ENCODE peak calls at places on chromosomes 11 and 22, in seven cellular contexts. M, Y, N, A, Q, P and B are unnamed samples.

GRCh38 chr11:73404048-73404447 is 27.8 kb downstream of the RELT start:
- DNase-seq in M (peak), Y (peak), N (peak), A (peak), Q (peak), P (no peak), B (peak)

GRCh38 chr11:11407738-11408084 is 54.7 kb upstream of the CSNK2A3 start:
- DNase-seq in M (no peak), Y (no peak), N (no peak), A (no peak), Q (no peak), P (no peak), B (no peak)

GRCh38 chr11:93169950-93170561 is 27.7 kb downstream of the SLC36A4 start:
- DNase-seq in M (peak), Y (peak), N (peak), A (peak), Q (peak), P (no peak), B (peak)

GRCh38 chr22:26674211-26675190 is 17.1 kb downstream of the MIAT start:
- DNase-seq in M (no peak), Y (no peak), N (no peak), A (no peak), Q (peak), P (no peak), B (no peak)

GRCh38 chr11:77446911-77447629 is 26.8 kb downstream of the PAK1 start:
- DNase-seq in M (no peak), Y (no peak), N (no peak), A (no peak), Q (peak), P (no peak), B (no peak)

GRCh38 chr11:57485217-57486007 is 25.1 kb downstream of the RTN4RL2 start:
- DNase-seq in M (peak), Y (no peak), N (no peak), A (no peak), Q (no peak), P (no peak), B (no peak)

GRCh38 chr11:35141538-35141937 is 2.6 kb downstream of the CD44 start:
- DNase-seq in M (no peak), Y (peak), N (no peak), A (no peak), Q (no peak), P (no peak), B (no peak)

GRCh38 chr11:111414936-111415335 is 35.9 kb upstream of the POU2AF1 start:
- DNase-seq in M (no peak), Y (no peak), N (no peak), A (no peak), Q (no peak), P (no peak), B (no peak)

GRCh38 chr11:71373791-71374454 is 74.3 kb downstream of the DHCR7 start:
- DNase-seq in M (no peak), Y (no peak), N (no peak), A (no peak), Q (no peak), P (no peak), B (no peak)

GRCh38 chr22:19884161-19884953 is 29.7 kb upstream of the GNB1L start:
- DNase-seq in M (no peak), Y (no peak), N (no peak), A (no peak), Q (no peak), P (no peak), B (no peak)

GRCh38 chr11:14499560-14500180 is at the start of gene COPB1:
- DNase-seq in M (peak), Y (peak), N (peak), A (peak), Q (peak), P (peak), B (peak)

GRCh38 chr11:134858783-134859480 is 446.9 kb upstream of the B3GAT1 start:
- DNase-seq in M (no peak), Y (no peak), N (no peak), A (no peak), Q (no peak), P (no peak), B (no peak)

GRCh38 chr11:64745523-64746328 is 1.8 kb upstream of the RASGRP2 start:
- DNase-seq in M (peak), Y (peak), N (no peak), A (peak), Q (no peak), P (peak), B (peak)

GRCh38 chr11:131807876-131808275 is 437.5 kb downstream of the NTM start:
- DNase-seq in M (no peak), Y (no peak), N (no peak), A (no peak), Q (peak), P (no peak), B (no peak)

GRCh38 chr22:43862074-43862881 is at the start of gene SULT4A1:
- DNase-seq in M (peak), Y (peak), N (peak), A (peak), Q (peak), P (peak), B (peak)

GRCh38 chr11:2525166-2525861 is 80.5 kb downstream of the KCNQ1 start:
- DNase-seq in M (no peak), Y (no peak), N (no peak), A (no peak), Q (no peak), P (no peak), B (no peak)

GRCh38 chr11:117932987-117933386 is 3.8 kb upstream of the TMPRSS13 start:
- DNase-seq in M (no peak), Y (no peak), N (no peak), A (no peak), Q (no peak), P (no peak), B (no peak)

GRCh38 chr11:114060402-114061052 is 1.0 kb downstream of the ZBTB16 start:
- DNase-seq in M (no peak), Y (peak), N (no peak), A (no peak), Q (peak), P (peak), B (peak)

GRCh38 chr22:23029521-23030228 is 40.6 kb upstream of the GNAZ start:
- DNase-seq in M (no peak), Y (no peak), N (no peak), A (no peak), Q (no peak), P (no peak), B (peak)

GRCh38 chr22:42990131-42990838 is 24.7 kb downstream of the PACSIN2 start:
- DNase-seq in M (peak), Y (peak), N (no peak), A (peak), Q (peak), P (no peak), B (peak)

GRCh38 chr11:119752946-119753345 is 23.9 kb upstream of the NECTIN1 start:
- DNase-seq in M (no peak), Y (no peak), N (no peak), A (no peak), Q (no peak), P (no peak), B (no peak)

GRCh38 chr11:119750056-119750455 is 21.1 kb upstream of the NECTIN1 start:
- DNase-seq in M (no peak), Y (no peak), N (no peak), A (no peak), Q (no peak), P (no peak), B (no peak)

GRCh38 chr11:119752324-119752723 is 23.3 kb upstream of the NECTIN1 start:
- DNase-seq in M (no peak), Y (no peak), N (no peak), A (no peak), Q (peak), P (no peak), B (no peak)

GRCh38 chr11:119749006-119749565 is 20.1 kb upstream of the NECTIN1 start:
- DNase-seq in M (no peak), Y (no peak), N (no peak), A (no peak), Q (no peak), P (no peak), B (no peak)

GRCh38 chr11:119751281-119752060 is 22.5 kb upstream of the NECTIN1 start:
- DNase-seq in M (no peak), Y (no peak), N (no peak), A (no peak), Q (peak), P (no peak), B (no peak)
- H3K4me2 ChIP-seq in M (no peak), Y (no peak), N (no peak), A (no peak), Q (no peak), P (no peak), B (no peak)

DNA sequence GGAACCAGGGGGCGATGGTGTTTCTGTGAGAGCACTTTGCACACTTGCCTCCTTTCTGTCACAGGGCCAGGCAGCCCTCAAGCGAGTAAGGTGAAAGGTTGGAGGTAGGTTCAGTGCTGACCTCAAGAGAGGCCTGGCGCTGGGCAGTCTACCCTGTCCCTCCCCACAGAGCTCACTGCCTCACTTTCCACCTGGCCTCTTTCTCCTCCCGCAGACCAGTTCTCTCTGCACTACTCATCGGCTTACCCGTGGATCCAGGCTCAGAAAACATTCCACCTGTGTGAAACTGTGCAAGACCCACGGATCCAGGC is 16.8 kb downstream of the APOL5 start:
- DNase-seq in M (no peak), Y (no peak), N (no peak), A (no peak), Q (no peak), P (no peak), B (no peak)
- H3K9ac ChIP-seq in M (no peak), Y (no peak), N (no peak), A (no peak), Q (no peak), P (no peak), B (no peak)

GRCh38 chr11:26904114-26904513 is 89.8 kb upstream of the FIBIN start:
- DNase-seq in M (no peak), Y (no peak), N (no peak), A (no peak), Q (no peak), P (no peak), B (peak)
- H3K4me2 ChIP-seq in M (no peak), Y (no peak), N (no peak), A (no peak), Q (no peak), P (no peak), B (peak)

GRCh38 chr11:34074391-34074790 is 22.9 kb downstream of the CAPRIN1 start:
- DNase-seq in M (no peak), Y (no peak), N (no peak), A (no peak), Q (no peak), P (no peak), B (no peak)
- H3K9ac ChIP-seq in M (no peak), Y (no peak), N (peak), A (no peak), Q (no peak), P (no peak), B (no peak)

DNA sequence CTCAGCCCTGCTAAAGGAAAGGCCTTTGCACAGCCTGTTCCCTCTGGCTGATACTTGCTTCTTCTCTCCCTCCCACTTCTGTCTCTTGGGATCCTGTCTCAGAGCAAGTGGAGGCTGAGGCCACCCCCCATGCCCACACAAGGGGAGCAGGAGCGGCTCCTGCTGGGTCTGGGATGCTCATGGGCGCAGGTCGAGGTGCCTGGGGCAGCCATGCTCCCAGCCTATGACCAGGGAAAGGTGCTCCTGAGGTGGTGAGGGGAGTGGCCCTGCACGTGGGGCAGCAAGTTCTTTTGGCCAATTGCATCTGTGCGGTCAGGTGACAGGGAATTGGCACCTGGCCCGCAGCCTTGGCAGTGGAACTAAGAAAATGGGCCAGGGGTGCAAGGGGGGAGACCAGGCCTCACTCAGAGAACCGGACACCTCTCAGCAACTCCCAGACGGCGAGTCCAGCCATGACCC is 1.5 kb downstream of the MAPK11 start:
- DNase-seq in M (no peak), Y (no peak), N (no peak), A (no peak), Q (no peak), P (no peak), B (no peak)
- H3K4me2 ChIP-seq in M (no peak), Y (no peak), N (peak), A (no peak), Q (no peak), P (no peak), B (no peak)

GRCh38 chr11:60750911-60751310 is 5.8 kb upstream of the MS4A15 start:
- DNase-seq in M (no peak), Y (no peak), N (no peak), A (no peak), Q (no peak), P (no peak), B (no peak)
- H3K9ac ChIP-seq in M (no peak), Y (no peak), N (no peak), A (no peak), Q (no peak), P (no peak), B (no peak)

GRCh38 chr22:30885591-30885990 is 83.0 kb downstream of the MORC2 start:
- DNase-seq in M (no peak), Y (no peak), N (no peak), A (no peak), Q (no peak), P (no peak), B (no peak)
- H3K4me2 ChIP-seq in M (no peak), Y (no peak), N (no peak), A (no peak), Q (no peak), P (no peak), B (no peak)